ENCODE peak calls at places on chromosomes 12 and 14, in six cellular contexts. K is MCF 10A; H is NCI-H345; P is activated naive CD4-positive, alpha-beta T cell; B is NCI-H1105; Z is endothelial cell. A is an unnamed sample.

GRCh38 chr12:7439579-7440505 is 4.1 kb downstream of the CD163L1 start:
- DNase-seq in H (peak; percentile 38), P (no peak), Z (peak; percentile 64), K (no peak), B (no peak), A (no peak)

GRCh38 chr14:49550284-49551184 is 35.6 kb downstream of the RPS29 start:
- DNase-seq in Z (no peak), P (no peak), H (peak; percentile 17), B (no peak), K (no peak), A (peak; percentile 56)

GRCh38 chr14:73644531-73645247 is at the start of gene DNAL1:
- DNase-seq in K (peak; percentile 88), H (peak; percentile 93), B (peak; percentile 91), P (peak; percentile 72), Z (peak; percentile 96), A (peak; percentile 93)

GRCh38 chr12:114799574-114800487 is 115.9 kb upstream of the TBX3 start:
- DNase-seq in B (no peak), Z (no peak), P (no peak), H (no peak), K (no peak), A (no peak)

GRCh38 chr12:31215521-31216232 is 110.3 kb downstream of the SINHCAF start:
- DNase-seq in P (no peak), B (no peak), H (peak; percentile 43), K (peak; percentile 52), Z (no peak), A (no peak)

GRCh38 chr14:75247286-75247922 is 31.2 kb upstream of the FOS start:
- DNase-seq in Z (no peak), B (no peak), H (no peak), P (no peak), K (no peak), A (no peak)

GRCh38 chr14:53226553-53226952 is 73.4 kb upstream of the DDHD1 start:
- DNase-seq in Z (no peak), B (no peak), K (no peak), P (no peak), H (no peak), A (no peak)

GRCh38 chr14:87332001-87332400 is 661.0 kb downstream of the GALC start:
- DNase-seq in H (no peak), P (no peak), B (no peak), Z (no peak), K (peak; percentile 59), A (no peak)

GRCh38 chr14:54440037-54440436 is 1.1 kb downstream of the CNIH1 start:
- DNase-seq in H (no peak), P (no peak), B (no peak), Z (no peak), K (peak; percentile 25), A (peak; percentile 66)

GRCh38 chr14:29274890-29275651 is 508.5 kb downstream of the FOXG1 start:
- DNase-seq in P (no peak), Z (no peak), B (no peak), H (no peak), K (no peak), A (no peak)

GRCh38 chr12:56220611-56221232 is 1.0 kb downstream of the RNF41 start:
- DNase-seq in B (no peak), K (peak; percentile 46), Z (no peak), H (no peak), P (no peak), A (peak; percentile 46)

GRCh38 chr12:2374092-2374740 is 321.4 kb downstream of the CACNA1C start:
- DNase-seq in Z (no peak), K (no peak), B (no peak), P (no peak), H (no peak), A (no peak)

GRCh38 chr12:96766232-96766631 is 140.8 kb upstream of the NEDD1 start:
- DNase-seq in H (peak; percentile 11), P (no peak), B (no peak), K (no peak), Z (no peak), A (no peak)

GRCh38 chr12:10016881-10017280 is 6.5 kb downstream of the CLEC12B start:
- DNase-seq in K (peak; percentile 37), P (no peak), Z (no peak), H (no peak), B (no peak), A (no peak)

GRCh38 chr12:103273645-103274044 is 222.1 kb downstream of the C12orf42 start:
- DNase-seq in K (no peak), Z (no peak), B (no peak), P (no peak), H (peak; percentile 72), A (no peak)

GRCh38 chr14:87712386-87713113 is 280.4 kb downstream of the GALC start:
- DNase-seq in K (no peak), Z (no peak), B (no peak), P (no peak), H (no peak), A (no peak)

GRCh38 chr14:94481468-94482131 is 5.6 kb upstream of the SERPINA9 start:
- DNase-seq in H (no peak), Z (no peak), B (no peak), K (no peak), P (no peak), A (peak; percentile 51)

GRCh38 chr12:58656254-58657009 is 263.9 kb downstream of the LRIG3 start:
- DNase-seq in Z (no peak), H (no peak), B (no peak), K (no peak), P (no peak), A (no peak)

GRCh38 chr14:89351364-89351957 is 65.6 kb downstream of the FOXN3 start:
- DNase-seq in Z (no peak), B (no peak), H (no peak), P (no peak), K (no peak), A (no peak)

GRCh38 chr12:106197906-106198623 is 49.8 kb downstream of the CKAP4 start:
- DNase-seq in Z (no peak), H (no peak), B (no peak), P (no peak), K (no peak), A (no peak)

GRCh38 chr14:95651028-95651427 is 35.2 kb upstream of the TCL1B start:
- DNase-seq in P (no peak), B (no peak), K (no peak), Z (no peak), H (no peak), A (no peak)

GRCh38 chr14:68506645-68507405 is 286.0 kb downstream of the ZFP36L1 start:
- DNase-seq in B (no peak), H (no peak), Z (no peak), K (no peak), P (no peak), A (no peak)

GRCh38 chr12:64616221-64616620 is 5.9 kb downstream of the RASSF3 start:
- DNase-seq in Z (no peak), P (no peak), K (no peak), H (no peak), B (no peak), A (no peak)

GRCh38 chr14:23577004-23577681 is 1.4 kb downstream of the JPH4 start:
- DNase-seq in K (no peak), Z (peak; percentile 53), H (no peak), P (no peak), B (no peak), A (no peak)

GRCh38 chr14:91396959-91397815 is 20.4 kb downstream of the CCDC88C start:
- DNase-seq in Z (no peak), K (peak; percentile 13), H (no peak), B (peak; percentile 90), P (no peak), A (no peak)

GRCh38 chr14:35696575-35696974 is 112.5 kb downstream of the RALGAPA1 start:
- DNase-seq in Z (no peak), P (no peak), H (no peak), B (no peak), K (no peak), A (no peak)

GRCh38 chr12:80175307-80175930 is 76.1 kb downstream of the OTOGL start:
- DNase-seq in Z (no peak), P (no peak), B (no peak), H (no peak), K (peak; percentile 33), A (no peak)